ENCODE peak calls at places on chromosomes 6 and 20, in five cellular contexts. V is neuronal stem cell, P is H9, U is H1, J is mesenchymal stem cell. D is an unnamed sample.

GRCh38 chr6:150001295-150001990 is 23.9 kb downstream of the RAET1L start:
- DNase-seq in V (no peak), P (no peak), U (no peak), J (no peak), D (no peak)

GRCh38 chr6:160300076-160300695 is 41.6 kb upstream of the SLC22A2 start:
- DNase-seq in V (no peak), P (no peak), U (no peak), J (no peak), D (no peak)

GRCh38 chr20:45449528-45449927 is 20.0 kb upstream of the WFDC2 start:
- DNase-seq in V (no peak), P (no peak), U (no peak), J (no peak), D (no peak)

GRCh38 chr6:118748311-118749062 is 97.1 kb upstream of the CEP85L start:
- DNase-seq in V (no peak), P (peak; percentile 65), U (no peak), J (peak; percentile 11), D (no peak)

GRCh38 chr6:121582262-121582661 is 146.8 kb downstream of the GJA1 start:
- DNase-seq in V (no peak), P (no peak), U (no peak), J (no peak), D (no peak)

GRCh38 chr20:58883243-58883691 is 30.8 kb downstream of the GNAS start:
- DNase-seq in V (peak; percentile 70), P (peak; percentile 44), U (no peak), J (no peak), D (no peak)

GRCh38 chr6:140572129-140572528 is 1197.7 kb upstream of the CITED2 start:
- DNase-seq in V (no peak), P (no peak), U (no peak), J (peak; percentile 89), D (no peak)

GRCh38 chr20:8755340-8756118 is 313.4 kb upstream of the PLCB4 start:
- DNase-seq in V (no peak), P (no peak), U (no peak), J (no peak), D (no peak)

GRCh38 chr6:46927066-46927465 is 5.3 kb upstream of the ADGRF5 start:
- DNase-seq in V (no peak), P (no peak), U (no peak), J (no peak), D (no peak)

GRCh38 chr20:48827880-48828733 is at the start of gene PREX1:
- DNase-seq in V (peak; percentile 78), P (peak; percentile 80), U (peak; percentile 34), J (peak; percentile 59), D (peak; percentile 71)

GRCh38 chr6:129620234-129620610 is 89.8 kb downstream of the ARHGAP18 start:
- DNase-seq in V (no peak), P (no peak), U (no peak), J (no peak), D (no peak)

GRCh38 chr6:150638286-150638685 is 38.6 kb downstream of the PLEKHG1 start:
- DNase-seq in V (no peak), P (no peak), U (no peak), J (no peak), D (no peak)

GRCh38 chr6:14824060-14824834 is 421.6 kb upstream of the JARID2 start:
- DNase-seq in V (no peak), P (no peak), U (no peak), J (no peak), D (no peak)

GRCh38 chr6:475341-475740 is 83.8 kb downstream of the IRF4 start:
- DNase-seq in V (no peak), P (no peak), U (no peak), J (no peak), D (no peak)

GRCh38 chr6:159494633-159495023 is 198.4 kb downstream of the SOD2 start:
- DNase-seq in V (no peak), P (no peak), U (no peak), J (no peak), D (no peak)

GRCh38 chr6:153167026-153167891 is 36.2 kb upstream of the RGS17 start:
- DNase-seq in V (no peak), P (no peak), U (no peak), J (peak; percentile 84), D (no peak)

GRCh38 chr6:117938324-117938995 is 31.4 kb downstream of the SLC35F1 start:
- DNase-seq in V (no peak), P (peak; percentile 57), U (peak; percentile 15), J (no peak), D (no peak)

GRCh38 chr20:43843096-43843964 is 71.3 kb upstream of the TOX2 start:
- DNase-seq in V (no peak), P (no peak), U (no peak), J (peak; percentile 92), D (no peak)

GRCh38 chr20:11130554-11131166 is 456.9 kb upstream of the JAG1 start:
- DNase-seq in V (no peak), P (no peak), U (no peak), J (no peak), D (no peak)

GRCh38 chr6:16690244-16691142 is 70.8 kb downstream of the ATXN1 start:
- DNase-seq in V (no peak), P (no peak), U (no peak), J (peak; percentile 44), D (peak; percentile 21)

GRCh38 chr6:90421656-90422055 is 125.0 kb upstream of the BACH2 start:
- DNase-seq in V (no peak), P (no peak), U (no peak), J (no peak), D (no peak)

GRCh38 chr6:1104988-1105670 is 206.8 kb upstream of the FOXQ1 start:
- DNase-seq in V (no peak), P (no peak), U (no peak), J (no peak), D (no peak)

GRCh38 chr6:30060634-30060981 is 457 bp upstream of the POLR1H start:
- DNase-seq in V (no peak), P (no peak), U (no peak), J (peak; percentile 65), D (no peak)

GRCh38 chr6:134223761-134224445 is 94.0 kb downstream of the SGK1 start:
- DNase-seq in V (no peak), P (no peak), U (no peak), J (no peak), D (no peak)

GRCh38 chr20:62642666-62643520 is 590 bp downstream of the SLCO4A1 start:
- DNase-seq in V (no peak), P (peak; percentile 49), U (no peak), J (no peak), D (no peak)

GRCh38 chr6:38587766-38588362 is 51.9 kb downstream of the BTBD9 start:
- DNase-seq in V (no peak), P (no peak), U (no peak), J (no peak), D (peak; percentile 65)

GRCh38 chr6:46452312-46452917 is 38.8 kb downstream of the RCAN2 start:
- DNase-seq in V (no peak), P (no peak), U (no peak), J (no peak), D (no peak)

GRCh38 chr20:32779500-32780215 is 17.5 kb downstream of the DNMT3B start:
- DNase-seq in V (peak; percentile 93), P (peak; percentile 74), U (no peak), J (no peak), D (no peak)

GRCh38 chr20:63635431-63636141 is 8.7 kb upstream of the GMEB2 start:
- DNase-seq in V (no peak), P (no peak), U (no peak), J (no peak), D (no peak)

GRCh38 chr20:22740829-22741228 is 156.5 kb upstream of the FOXA2 start:
- DNase-seq in V (no peak), P (no peak), U (no peak), J (no peak), D (peak; percentile 73)

GRCh38 chr6:49515485-49516146 is 15.9 kb downstream of the GLYATL3 start:
- DNase-seq in V (no peak), P (no peak), U (no peak), J (no peak), D (no peak)

GRCh38 chr6:113774122-113774835 is 82.9 kb upstream of the MARCKS start:
- DNase-seq in V (no peak), P (no peak), U (no peak), J (peak; percentile 47), D (no peak)

GRCh38 chr20:57717797-57718196 is 8.0 kb upstream of the PMEPA1 start:
- DNase-seq in V (no peak), P (no peak), U (no peak), J (no peak), D (peak; percentile 73)

GRCh38 chr20:57716893-57717292 is 7.1 kb upstream of the PMEPA1 start:
- DNase-seq in V (no peak), P (no peak), U (no peak), J (no peak), D (no peak)

GRCh38 chr20:57716202-57716601 is 6.4 kb upstream of the PMEPA1 start:
- DNase-seq in V (no peak), P (no peak), U (no peak), J (peak; percentile 50), D (peak; percentile 73)

GRCh38 chr20:57719951-57720350 is 10.1 kb upstream of the PMEPA1 start:
- DNase-seq in V (no peak), P (no peak), U (no peak), J (no peak), D (no peak)

GRCh38 chr20:57718490-57719009 is 8.7 kb upstream of the PMEPA1 start:
- DNase-seq in V (peak; percentile 92), P (peak; percentile 96), U (peak; percentile 83), J (peak; percentile 96), D (peak; percentile 96)
- H2BK12ac ChIP-seq in V (no peak overlapping the region), P (no peak overlapping the region), U (no peak overlapping the region), J (no peak overlapping the region), D (no peak overlapping the region)

DNA sequence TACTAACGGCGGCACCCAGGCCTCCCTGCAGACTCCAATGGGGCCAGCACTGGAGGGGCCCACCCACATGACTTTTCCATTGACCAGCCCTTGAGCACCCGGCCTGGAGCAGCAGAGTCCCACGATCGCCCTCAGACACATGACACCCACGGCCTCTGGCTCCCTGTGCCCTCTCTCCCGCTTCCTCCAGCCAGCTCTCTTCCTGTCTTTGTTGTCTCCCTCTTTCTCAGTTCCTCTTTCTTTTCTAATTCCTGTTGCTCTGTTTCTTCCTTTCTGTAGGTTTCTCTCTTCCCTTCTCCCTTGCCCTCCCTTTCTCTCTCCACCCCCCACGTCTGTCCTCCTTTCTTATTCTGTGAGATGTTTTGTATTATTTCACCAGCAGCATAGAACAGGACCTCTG is 26.1 kb upstream of the FANCE start:
- DNase-seq in V (no peak), P (no peak), U (no peak), J (no peak), D (no peak)
- H4K8ac ChIP-seq in V (no peak overlapping the region), P (no peak overlapping the region), U (no peak overlapping the region), J (no peak overlapping the region), D (no peak overlapping the region)

GRCh38 chr6:98636941-98637340 is 197.4 kb upstream of the POU3F2 start:
- DNase-seq in V (no peak), P (no peak), U (no peak), J (no peak), D (no peak)

GRCh38 chr6:98633886-98634285 is 200.5 kb upstream of the POU3F2 start:
- DNase-seq in V (no peak), P (no peak), U (no peak), J (no peak), D (no peak)

GRCh38 chr6:98639236-98639635 is 195.1 kb upstream of the POU3F2 start:
- DNase-seq in V (no peak), P (no peak), U (no peak), J (no peak), D (no peak)

GRCh38 chr6:98634569-98634968 is 199.8 kb upstream of the POU3F2 start:
- DNase-seq in V (no peak), P (peak; percentile 53), U (peak; percentile 27), J (no peak), D (no peak)
- H3K4ac ChIP-seq in V (no peak overlapping the region), P (no peak overlapping the region), U (no peak overlapping the region), J (no peak overlapping the region), D (no peak overlapping the region)

GRCh38 chr6:5640614-5641013 is 366.1 kb downstream of the NRN1 start:
- DNase-seq in V (no peak), P (no peak), U (no peak), J (no peak), D (no peak)
- H2BK12ac ChIP-seq in V (no peak overlapping the region), P (no peak overlapping the region), U (no peak overlapping the region), J (no peak overlapping the region), D (no peak overlapping the region)

D was measured in trophoblast cell.